ENCODE peak calls at places on chromosomes 3 and 15, in five cellular contexts. One of them, this sample, is unnamed.

GRCh38 chr15:80780416-80781221 is 1.4 kb downstream of the CEMIP start:
- DNase-seq in HTR-8/SVneo: peak
- DNase-seq in caudate nucleus: no peak
- DNase-seq in kidney: peak
- DNase-seq in nucleus accumbens: no peak
- DNase-seq in this sample: no peak

GRCh38 chr3:197001972-197002700 is 27.5 kb downstream of the MELTF start:
- DNase-seq in kidney: peak
- DNase-seq in nucleus accumbens: peak
- DNase-seq in caudate nucleus: peak
- DNase-seq in HTR-8/SVneo: no peak
- DNase-seq in this sample: no peak

GRCh38 chr3:5798809-5799208 is 611.3 kb downstream of the EDEM1 start:
- DNase-seq in caudate nucleus: no peak
- DNase-seq in nucleus accumbens: no peak
- DNase-seq in kidney: no peak
- DNase-seq in HTR-8/SVneo: no peak
- DNase-seq in this sample: no peak

GRCh38 chr15:80931721-80932609 is 57.7 kb downstream of the MESD start:
- DNase-seq in nucleus accumbens: no peak
- DNase-seq in caudate nucleus: no peak
- DNase-seq in HTR-8/SVneo: no peak
- DNase-seq in kidney: no peak
- DNase-seq in this sample: no peak

GRCh38 chr3:129526121-129526900 is 2.1 kb upstream of the RHO start:
- DNase-seq in HTR-8/SVneo: no peak
- DNase-seq in caudate nucleus: no peak
- DNase-seq in nucleus accumbens: no peak
- DNase-seq in kidney: no peak
- DNase-seq in this sample: no peak

GRCh38 chr3:70072754-70073153 is 73.2 kb downstream of the SAMMSON start:
- DNase-seq in nucleus accumbens: no peak
- DNase-seq in caudate nucleus: no peak
- DNase-seq in kidney: no peak
- DNase-seq in HTR-8/SVneo: no peak
- DNase-seq in this sample: no peak

GRCh38 chr3:57160046-57160730 is 5.0 kb downstream of the IL17RD start:
- DNase-seq in HTR-8/SVneo: no peak
- DNase-seq in caudate nucleus: no peak
- DNase-seq in kidney: no peak
- DNase-seq in nucleus accumbens: no peak
- DNase-seq in this sample: no peak

GRCh38 chr3:128320551-128321340 is 145.9 kb downstream of the DNAJB8 start:
- DNase-seq in HTR-8/SVneo: no peak
- DNase-seq in caudate nucleus: no peak
- DNase-seq in nucleus accumbens: no peak
- DNase-seq in kidney: no peak
- DNase-seq in this sample: no peak

GRCh38 chr3:188901126-188901525 is 270.6 kb upstream of the TPRG1 start:
- DNase-seq in HTR-8/SVneo: no peak
- DNase-seq in nucleus accumbens: no peak
- DNase-seq in caudate nucleus: no peak
- DNase-seq in kidney: no peak
- DNase-seq in this sample: no peak

GRCh38 chr3:27578032-27578431 is 93.8 kb upstream of the SLC4A7 start:
- DNase-seq in HTR-8/SVneo: no peak
- DNase-seq in kidney: no peak
- DNase-seq in nucleus accumbens: no peak
- DNase-seq in caudate nucleus: no peak
- DNase-seq in this sample: no peak

GRCh38 chr15:38894260-38894948 is 329.8 kb upstream of the RASGRP1 start:
- DNase-seq in kidney: no peak
- DNase-seq in HTR-8/SVneo: peak
- DNase-seq in caudate nucleus: no peak
- DNase-seq in nucleus accumbens: no peak
- DNase-seq in this sample: no peak

GRCh38 chr15:50181206-50181982 is 602 bp upstream of the SLC27A2 start:
- DNase-seq in nucleus accumbens: no peak
- DNase-seq in kidney: no peak
- DNase-seq in HTR-8/SVneo: no peak
- DNase-seq in caudate nucleus: no peak
- DNase-seq in this sample: no peak

GRCh38 chr3:113194747-113195400 is 16.5 kb upstream of the BOC start:
- DNase-seq in caudate nucleus: no peak
- DNase-seq in kidney: no peak
- DNase-seq in nucleus accumbens: no peak
- DNase-seq in HTR-8/SVneo: no peak
- DNase-seq in this sample: no peak